ENCODE peak calls at places on chromosomes 2 and 18, in five cellular contexts. One of them, this sample, is unnamed.

GRCh38 chr18:34330308-34330707 is 105.6 kb upstream of the NOL4 start:
- DNase-seq in adrenal gland: no peak
- DNase-seq in T follicular helper cell: no peak
- DNase-seq in kidney tubule cell: no peak
- DNase-seq in IMR-90: no peak
- DNase-seq in this sample: no peak

GRCh38 chr2:43067254-43068052 is 159.0 kb downstream of the ZFP36L2 start:
- DNase-seq in adrenal gland: no peak
- DNase-seq in T follicular helper cell: no peak
- DNase-seq in kidney tubule cell: no peak
- DNase-seq in IMR-90: no peak
- DNase-seq in this sample: no peak

GRCh38 chr2:172084734-172085459 is 410 bp upstream of the DLX1 start:
- DNase-seq in adrenal gland: peak
- DNase-seq in T follicular helper cell: no peak
- DNase-seq in kidney tubule cell: peak
- DNase-seq in IMR-90: peak
- DNase-seq in this sample: peak

GRCh38 chr2:66794115-66794514 is 359.2 kb downstream of the MEIS1 start:
- DNase-seq in adrenal gland: peak
- DNase-seq in T follicular helper cell: no peak
- DNase-seq in kidney tubule cell: no peak
- DNase-seq in IMR-90: no peak
- DNase-seq in this sample: no peak

GRCh38 chr18:58527116-58528010 is 101.5 kb downstream of the ALPK2 start:
- DNase-seq in adrenal gland: no peak
- DNase-seq in T follicular helper cell: no peak
- DNase-seq in kidney tubule cell: peak
- DNase-seq in IMR-90: peak
- DNase-seq in this sample: no peak

GRCh38 chr18:35040988-35041751 is at the start of gene MAPRE2:
- DNase-seq in adrenal gland: peak
- DNase-seq in T follicular helper cell: peak
- DNase-seq in kidney tubule cell: peak
- DNase-seq in IMR-90: peak
- DNase-seq in this sample: peak

GRCh38 chr2:74712223-74713053 is 58.4 kb downstream of the SEMA4F start:
- DNase-seq in adrenal gland: no peak
- DNase-seq in T follicular helper cell: no peak
- DNase-seq in kidney tubule cell: peak
- DNase-seq in IMR-90: no peak
- DNase-seq in this sample: no peak

GRCh38 chr2:167859676-167860075 is 387.7 kb downstream of the STK39 start:
- DNase-seq in adrenal gland: no peak
- DNase-seq in T follicular helper cell: no peak
- DNase-seq in kidney tubule cell: no peak
- DNase-seq in IMR-90: no peak
- DNase-seq in this sample: no peak

GRCh38 chr2:88016948-88017779 is 817 bp upstream of the RNU2-63P start:
- DNase-seq in adrenal gland: no peak
- DNase-seq in T follicular helper cell: no peak
- DNase-seq in kidney tubule cell: peak
- DNase-seq in IMR-90: no peak
- DNase-seq in this sample: peak

GRCh38 chr2:41881249-41881648 is 166.6 kb upstream of the PKDCC start:
- DNase-seq in adrenal gland: no peak
- DNase-seq in T follicular helper cell: no peak
- DNase-seq in kidney tubule cell: no peak
- DNase-seq in IMR-90: peak
- DNase-seq in this sample: no peak

GRCh38 chr2:120237491-120237902 is 14.3 kb upstream of the TMEM185B start:
- DNase-seq in adrenal gland: no peak
- DNase-seq in T follicular helper cell: no peak
- DNase-seq in kidney tubule cell: peak
- DNase-seq in IMR-90: peak
- DNase-seq in this sample: no peak

GRCh38 chr2:5937865-5938565 is 245.8 kb downstream of the SOX11 start:
- DNase-seq in adrenal gland: no peak
- DNase-seq in T follicular helper cell: no peak
- DNase-seq in kidney tubule cell: no peak
- DNase-seq in IMR-90: no peak
- DNase-seq in this sample: no peak

GRCh38 chr2:217924346-217924901 is 78.4 kb downstream of the TNS1 start:
- DNase-seq in adrenal gland: no peak
- DNase-seq in T follicular helper cell: no peak
- DNase-seq in kidney tubule cell: no peak
- DNase-seq in IMR-90: no peak
- DNase-seq in this sample: no peak

GRCh38 chr2:176092270-176093144 is at the start of gene HOXD13:
- DNase-seq in adrenal gland: no peak
- DNase-seq in T follicular helper cell: no peak
- DNase-seq in kidney tubule cell: no peak
- DNase-seq in IMR-90: no peak
- DNase-seq in this sample: no peak

GRCh38 chr2:60867848-60868247 is 13.5 kb upstream of the REL start:
- DNase-seq in adrenal gland: peak
- DNase-seq in T follicular helper cell: no peak
- DNase-seq in kidney tubule cell: no peak
- DNase-seq in IMR-90: no peak
- DNase-seq in this sample: peak

GRCh38 chr18:62784966-62785413 is 69.6 kb downstream of the PHLPP1 start:
- DNase-seq in adrenal gland: peak
- DNase-seq in T follicular helper cell: no peak
- DNase-seq in kidney tubule cell: peak
- DNase-seq in IMR-90: peak
- DNase-seq in this sample: no peak

GRCh38 chr2:96163768-96164429 is 18.7 kb upstream of the DUSP2 start:
- DNase-seq in adrenal gland: no peak
- DNase-seq in T follicular helper cell: peak
- DNase-seq in kidney tubule cell: no peak
- DNase-seq in IMR-90: no peak
- DNase-seq in this sample: no peak

GRCh38 chr18:78506031-78506461 is 473.6 kb upstream of the SALL3 start:
- DNase-seq in adrenal gland: no peak
- DNase-seq in T follicular helper cell: no peak
- DNase-seq in kidney tubule cell: no peak
- DNase-seq in IMR-90: no peak
- DNase-seq in this sample: no peak

GRCh38 chr2:219402665-219403515 is 15.2 kb upstream of the DNPEP start:
- DNase-seq in adrenal gland: peak
- DNase-seq in T follicular helper cell: peak
- DNase-seq in kidney tubule cell: peak
- DNase-seq in IMR-90: peak
- DNase-seq in this sample: peak

GRCh38 chr2:217249490-217250451 is 389.9 kb upstream of the TNP1 start:
- DNase-seq in adrenal gland: peak
- DNase-seq in T follicular helper cell: no peak
- DNase-seq in kidney tubule cell: no peak
- DNase-seq in IMR-90: no peak
- DNase-seq in this sample: no peak

GRCh38 chr2:217972490-217972889 is 30.3 kb downstream of the TNS1 start:
- DNase-seq in adrenal gland: peak
- DNase-seq in T follicular helper cell: no peak
- DNase-seq in kidney tubule cell: no peak
- DNase-seq in IMR-90: no peak
- DNase-seq in this sample: no peak

GRCh38 chr2:240595381-240596079 is 9.0 kb downstream of the CAPN10 start:
- DNase-seq in adrenal gland: no peak
- DNase-seq in T follicular helper cell: no peak
- DNase-seq in kidney tubule cell: no peak
- DNase-seq in IMR-90: no peak
- DNase-seq in this sample: no peak